ENCODE peak calls at places on chromosomes 3 and 15, in five cellular contexts. M is CD8-positive, alpha-beta memory T cell; B is SW 1271; K is NCI-H345; I is HEK293T. W is an unnamed sample.

GRCh38 chr3:57152761-57153160 is 12.4 kb downstream of the IL17RD start:
- DNase-seq in M (no peak), B (no peak), K (no peak), I (no peak), W (no peak)

GRCh38 chr3:67176396-67176795 is 178.3 kb downstream of the KBTBD8 start:
- DNase-seq in M (no peak), B (no peak), K (no peak), I (no peak), W (no peak)

GRCh38 chr3:52230461-52230860 is 5.0 kb upstream of the TLR9 start:
- DNase-seq in M (no peak), B (no peak), K (no peak), I (no peak), W (no peak)

GRCh38 chr3:43766672-43767465 is 76.1 kb downstream of the ABHD5 start:
- DNase-seq in M (no peak), B (peak), K (no peak), I (no peak), W (no peak)

GRCh38 chr15:80106051-80106450 is 46.6 kb downstream of the ZFAND6 start:
- DNase-seq in M (no peak), B (no peak), K (no peak), I (no peak), W (no peak)

GRCh38 chr3:170701696-170702678 is 116.1 kb upstream of the SLC7A14 start:
- DNase-seq in M (no peak), B (no peak), K (no peak), I (no peak), W (no peak)

GRCh38 chr15:99121691-99122410 is 17.0 kb downstream of the SYNM start:
- DNase-seq in M (no peak), B (no peak), K (no peak), I (no peak), W (no peak)

GRCh38 chr3:149572796-149573414 is 84.9 kb downstream of the WWTR1 start:
- DNase-seq in M (no peak), B (peak), K (no peak), I (no peak), W (no peak)

GRCh38 chr3:297585-297984 is 101.0 kb downstream of the CHL1 start:
- DNase-seq in M (no peak), B (no peak), K (peak), I (no peak), W (no peak)

GRCh38 chr3:33277193-33277882 is at the start of gene FBXL2:
- DNase-seq in M (no peak), B (peak), K (peak), I (peak), W (peak)

GRCh38 chr15:87527416-87527815 is 729.1 kb downstream of the NTRK3 start:
- DNase-seq in M (no peak), B (no peak), K (no peak), I (no peak), W (no peak)

GRCh38 chr3:131072099-131072559 is 45.5 kb downstream of the NEK11 start:
- DNase-seq in M (no peak), B (no peak), K (no peak), I (no peak), W (no peak)

GRCh38 chr3:195914648-195915473 is 6.5 kb upstream of the TNK2 start:
- DNase-seq in M (peak), B (no peak), K (no peak), I (peak), W (peak)

GRCh38 chr3:157559401-157559800 is 56.2 kb upstream of the VEPH1 start:
- DNase-seq in M (no peak), B (no peak), K (no peak), I (no peak), W (no peak)

GRCh38 chr3:12922299-12922698 is 80.9 kb upstream of the RPL32 start:
- DNase-seq in M (no peak), B (no peak), K (no peak), I (no peak), W (no peak)

GRCh38 chr15:25247418-25248030 is 191.3 kb downstream of the UBE3A start:
- DNase-seq in M (no peak), B (no peak), K (no peak), I (no peak), W (no peak)

GRCh38 chr15:49428392-49429095 is 5.5 kb downstream of the FGF7 start:
- DNase-seq in M (no peak), B (no peak), K (no peak), I (no peak), W (no peak)

GRCh38 chr3:52218953-52219650 is 6.3 kb downstream of the TLR9 start:
- DNase-seq in M (no peak), B (no peak), K (no peak), I (no peak), W (no peak)

GRCh38 chr3:184563941-184564684 is 2.5 kb downstream of the EPHB3 start:
- DNase-seq in M (no peak), B (no peak), K (no peak), I (no peak), W (no peak)

GRCh38 chr3:49006591-49007067 is 562 bp upstream of the WDR6 start:
- DNase-seq in M (no peak), B (no peak), K (peak), I (no peak), W (no peak)

GRCh38 chr3:124793054-124793740 is 62.9 kb downstream of the UMPS start:
- DNase-seq in M (no peak), B (no peak), K (no peak), I (no peak), W (no peak)

GRCh38 chr3:13882876-13883275 is 3.0 kb upstream of the WNT7A start:
- DNase-seq in M (no peak), B (no peak), K (no peak), I (no peak), W (no peak)

GRCh38 chr3:57059416-57059815 is 1.0 kb upstream of the SPATA12 start:
- DNase-seq in M (no peak), B (no peak), K (no peak), I (no peak), W (no peak)

GRCh38 chr3:197613187-197613586 is 57.4 kb upstream of the BDH1 start:
- DNase-seq in M (peak), B (no peak), K (no peak), I (no peak), W (no peak)

GRCh38 chr15:43625086-43625485 is 6.5 kb upstream of the STRC start:
- DNase-seq in M (no peak), B (no peak), K (no peak), I (no peak), W (no peak)

GRCh38 chr3:137325170-137325569 is 367.4 kb downstream of the IL20RB start:
- DNase-seq in M (no peak), B (no peak), K (no peak), I (no peak), W (no peak)

GRCh38 chr3:72960812-72961518 is 35.6 kb upstream of the PPP4R2 start:
- DNase-seq in M (no peak), B (no peak), K (no peak), I (no peak), W (no peak)

GRCh38 chr3:30516238-30516637 is 90.2 kb upstream of the TGFBR2 start:
- DNase-seq in M (no peak), B (no peak), K (peak), I (no peak), W (no peak)

GRCh38 chr3:49013738-49014660 is 4.4 kb downstream of the DALRD3 start:
- DNase-seq in M (peak), B (peak), K (peak), I (peak), W (peak)

GRCh38 chr15:57320543-57321220 is 55.6 kb upstream of the CGNL1 start:
- DNase-seq in M (no peak), B (no peak), K (no peak), I (no peak), W (no peak)

GRCh38 chr3:4988815-4989648 is 9.8 kb downstream of the BHLHE40 start:
- DNase-seq in M (no peak), B (no peak), K (no peak), I (no peak), W (no peak)

GRCh38 chr3:141738636-141739363 is 702 bp downstream of the RNF7 start:
- DNase-seq in M (peak), B (peak), K (no peak), I (no peak), W (no peak)

GRCh38 chr3:48432411-48433371 is 2.8 kb upstream of the PLXNB1 start:
- DNase-seq in M (no peak), B (no peak), K (no peak), I (no peak), W (no peak)

GRCh38 chr3:108946292-108947290 is 7.1 kb downstream of the GUCA1C start:
- DNase-seq in M (no peak), B (no peak), K (no peak), I (no peak), W (no peak)

GRCh38 chr3:60294181-60294580 is 957.1 kb downstream of the FHIT start:
- DNase-seq in M (no peak), B (no peak), K (peak), I (no peak), W (no peak)

W was measured in neural crest cell.